ENCODE peak calls at places on chromosomes 3 and 15, in nine cellular contexts. Y is IMR-90, V is A549, Z is HCT116, S is HepG2, W is body of pancreas, U is heart left ventricle, B is upper lobe of left lung, C is GM12878. K is an unnamed sample.
A peak's percentile ranks its signal among the peaks of the same experiment; 100 is the strongest.

GRCh38 chr3:124920718-124921117 is 13.8 kb downstream of the MUC13 start:
- ATAC-seq in Z (no peak), U (peak; percentile 70), B (no peak), V (no peak), S (no peak), W (no peak), C (no peak), Y (no peak), K (no peak)

GRCh38 chr3:125061170-125061569 is 5.4 kb upstream of the HEG1 start:
- ATAC-seq in S (no peak), Z (no peak), U (peak; percentile 86), W (no peak), C (no peak), Y (peak; percentile 38), V (no peak), B (peak; percentile 52), K (peak; percentile 88)

GRCh38 chr3:72618739-72619138 is 229.5 kb downstream of the SHQ1 start:
- ATAC-seq in S (no peak), C (no peak), B (no peak), V (no peak), Z (no peak), U (no peak), Y (no peak), W (no peak), K (no peak)

GRCh38 chr3:121974601-121975111 is 47.4 kb downstream of the ILDR1 start:
- ATAC-seq in C (no peak), U (no peak), Z (no peak), W (peak; percentile 48), Y (no peak), B (no peak), V (no peak), S (no peak), K (no peak)

GRCh38 chr15:92569778-92570177 is 85.8 kb downstream of the FAM174B start:
- ATAC-seq in V (no peak), Y (no peak), W (no peak), U (peak; percentile 66), C (no peak), B (no peak), Z (no peak), S (no peak), K (no peak)

GRCh38 chr3:108311797-108312196 is 15.4 kb downstream of the HHLA2 start:
- ATAC-seq in B (no peak), S (no peak), W (no peak), C (peak; percentile 31), U (no peak), Y (peak; percentile 66), V (no peak), Z (no peak), K (no peak)

GRCh38 chr15:98760112-98760826 is 111.9 kb downstream of the IGF1R start:
- ATAC-seq in Z (no peak), C (no peak), U (peak; percentile 77), Y (peak; percentile 27), S (no peak), V (no peak), B (peak; percentile 82), W (no peak), K (no peak)

GRCh38 chr15:82540984-82541431 is 751 bp upstream of the RPS17 start:
- ATAC-seq in C (no peak), W (peak; percentile 3), B (peak; percentile 5), U (peak; percentile 2), Y (peak; percentile 2), Z (peak; percentile 22), V (peak; percentile 27), S (peak; percentile 50), K (no peak)

GRCh38 chr3:14118400-14119165 is 6.1 kb downstream of the CHCHD4 start:
- ATAC-seq in V (no peak), Y (peak; percentile 81), W (peak; percentile 75), C (no peak), Z (no peak), U (no peak), S (peak; percentile 82), B (no peak), K (no peak)

GRCh38 chr3:65793495-65794200 is 245.1 kb downstream of the MAGI1 start:
- ATAC-seq in C (no peak), B (no peak), Z (peak; percentile 74), Y (peak; percentile 11), U (no peak), W (no peak), V (no peak), S (no peak), K (no peak)

GRCh38 chr15:33701304-33701696 is 267.0 kb upstream of the CHRM5 start:
- ATAC-seq in W (no peak), B (no peak), U (no peak), Y (no peak), V (peak; percentile 78), C (no peak), Z (peak; percentile 59), S (peak; percentile 85), K (no peak)

GRCh38 chr3:89571298-89571697 is 463.9 kb downstream of the EPHA3 start:
- ATAC-seq in V (no peak), C (no peak), W (no peak), B (peak; percentile 51), U (peak; percentile 89), S (no peak), Z (no peak), Y (no peak), K (no peak)

GRCh38 chr3:43747641-43748040 is 56.9 kb downstream of the ABHD5 start:
- ATAC-seq in S (peak; percentile 72), C (no peak), Z (peak; percentile 20), V (peak; percentile 31), W (no peak), B (peak; percentile 27), Y (peak; percentile 63), U (no peak), K (peak; percentile 35)

GRCh38 chr3:4138784-4139431 is 164.3 kb upstream of the SETMAR start:
- ATAC-seq in B (no peak), U (no peak), Y (no peak), Z (no peak), W (no peak), V (no peak), S (no peak), C (peak; percentile 67), K (no peak)

GRCh38 chr3:186620213-186621092 is 7.6 kb downstream of the AHSG start:
- ATAC-seq in Z (no peak), B (no peak), W (no peak), V (no peak), Y (no peak), C (no peak), U (no peak), S (peak; percentile 13), K (no peak)

GRCh38 chr3:133941390-133941789 is 45.7 kb upstream of the RAB6B start:
- ATAC-seq in Z (no peak), S (no peak), B (no peak), U (no peak), C (no peak), Y (peak; percentile 14), V (no peak), W (no peak), K (peak; percentile 25)

GRCh38 chr15:73142802-73143762 is 90.8 kb downstream of the NEO1 start:
- ATAC-seq in B (no peak), Y (no peak), S (no peak), Z (no peak), W (no peak), C (peak; percentile 87), U (no peak), V (peak; percentile 47), K (no peak)

DNA sequence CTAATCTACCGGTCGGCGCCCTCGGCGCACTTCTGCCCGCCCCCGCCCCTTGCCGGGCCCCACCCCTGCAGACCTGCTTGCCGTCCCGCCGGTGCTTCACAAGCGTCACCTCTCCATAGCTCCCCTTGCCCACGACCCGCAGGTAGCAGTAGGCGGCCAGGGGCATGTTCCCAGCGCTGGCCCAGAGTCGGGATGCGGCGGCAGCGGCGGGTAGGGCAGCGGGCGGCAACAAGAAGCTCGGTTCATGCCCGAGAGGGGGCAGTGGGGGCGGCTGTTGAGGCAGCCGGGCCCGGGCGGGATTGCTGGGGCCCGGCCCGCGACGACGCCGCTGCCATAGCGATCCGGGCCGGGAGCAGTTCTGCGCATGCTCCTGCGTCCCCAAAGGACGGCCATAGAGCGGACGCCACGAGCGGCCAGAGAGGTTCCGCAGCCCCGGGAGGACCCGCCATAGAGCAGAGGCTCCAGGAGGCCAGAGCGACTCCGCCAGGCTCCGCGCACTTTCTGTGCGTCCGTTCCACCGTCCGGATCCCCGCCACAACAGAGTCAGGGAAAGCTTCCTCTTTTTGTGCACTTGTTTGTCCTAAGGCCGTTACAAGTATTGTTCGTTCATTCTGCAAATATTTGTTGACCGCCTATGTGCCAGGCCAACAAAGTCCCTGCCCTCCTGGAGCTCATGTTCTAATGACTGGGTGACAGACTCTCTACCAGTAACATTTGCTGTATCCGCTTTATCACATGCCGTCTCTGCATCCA is at the start of gene NEK4:
- ATAC-seq in C (peak; percentile 99), Z (peak; percentile 98), V (peak; percentile 97), U (peak; percentile 100), W (peak; percentile 98), B (peak; percentile 99), S (peak; percentile 91), Y (peak; percentile 100), K (peak; percentile 99)
- TF ChIP-seq POLR2A in C (peak; percentile 98), Z (peak; percentile 98), V (peak; percentile 63), U (peak; percentile 78), W (peak; percentile 79), B (peak; percentile 56), S (peak; percentile 93), Y (peak; percentile 70), K (peak; percentile 58)

DNA sequence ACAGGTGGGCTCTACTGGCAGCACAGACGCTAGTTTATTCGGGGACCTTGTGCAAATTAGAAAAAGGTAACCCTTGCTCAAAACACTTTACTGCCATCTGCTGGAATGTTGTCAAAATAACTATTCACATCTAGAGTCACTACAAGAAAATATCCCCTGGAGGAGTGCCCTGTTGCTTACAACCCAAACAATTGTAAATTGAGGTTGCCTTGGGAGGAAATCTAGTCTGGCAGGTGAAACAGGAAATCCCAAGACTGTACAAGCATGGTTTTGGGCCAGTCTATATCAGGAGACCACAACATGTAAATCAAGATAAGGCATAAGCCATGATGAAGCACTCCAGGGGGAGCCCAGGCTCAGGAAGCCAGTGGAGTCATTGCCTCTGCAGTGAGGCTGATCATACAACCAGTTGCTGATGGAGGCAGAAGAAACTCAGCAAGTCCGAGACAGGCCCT is 136.8 kb upstream of the ACP3 start:
- ATAC-seq in V (peak; percentile 87), Z (peak; percentile 90), C (peak; percentile 84), U (no peak), S (peak; percentile 75), B (peak; percentile 25), W (peak; percentile 35), Y (peak; percentile 87), K (no peak)
- TF ChIP-seq POLR2A in V (no peak), Z (no peak), C (no peak), U (no peak), S (no peak), B (no peak), W (no peak), Y (no peak), K (no peak)

DNA sequence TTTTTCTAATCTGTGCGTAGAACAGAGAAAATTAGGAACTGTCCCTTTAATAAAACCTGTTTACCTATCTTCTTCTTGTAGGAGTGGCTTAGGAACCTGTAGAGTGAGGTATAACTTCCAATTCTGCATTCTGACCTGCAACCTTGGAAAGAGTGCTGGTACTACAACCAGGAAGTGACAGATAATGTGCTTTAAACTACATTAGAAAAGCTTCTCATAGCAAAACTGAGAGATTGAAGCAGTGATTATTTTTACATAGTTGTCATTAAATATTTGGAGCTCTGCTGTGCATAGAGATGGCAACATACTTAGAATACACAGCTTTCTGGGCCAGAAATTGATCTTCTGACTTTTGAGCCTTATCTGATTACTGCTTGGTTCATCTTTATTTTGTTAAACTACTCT is 50.4 kb upstream of the ZDHHC23 start:
- ATAC-seq in Y (no peak), B (peak; percentile 66), C (peak; percentile 41), S (no peak), W (peak; percentile 99), V (no peak), U (no peak), Z (peak; percentile 70), K (no peak)
- TF ChIP-seq POLR2A in Y (no peak), B (no peak), C (no peak), S (no peak), W (peak; percentile 28), V (no peak), U (no peak), Z (no peak), K (no peak)

GRCh38 chr15:40859206-40859851 is 14.7 kb downstream of the RHOV start:
- ATAC-seq in C (peak; percentile 94), U (peak; percentile 66), B (peak; percentile 81), Z (peak; percentile 84), W (peak; percentile 77), V (peak; percentile 89), S (peak; percentile 85), Y (peak; percentile 67), K (no peak)
- TF ChIP-seq POLR2A in C (no peak), U (no peak), B (no peak), Z (no peak), W (no peak), V (no peak), S (no peak), Y (no peak), K (no peak)